ENCODE peak calls at places on chromosomes 6 and 20, in five cellular contexts. H is A549, T is GM12878, Z is IMR-90, J is HepG2. A is an unnamed sample.

GRCh38 chr6:166567107-166567506 is 19.4 kb downstream of the RAMACL start:
- DNase-seq in H (no peak), T (no peak), Z (peak), J (no peak), A (no peak)

GRCh38 chr6:34226066-34226465 is 10.6 kb upstream of the HMGA1 start:
- DNase-seq in H (no peak), T (no peak), Z (no peak), J (no peak), A (no peak)

GRCh38 chr6:81476881-81477280 is 275.6 kb downstream of the TENT5A start:
- DNase-seq in H (no peak), T (no peak), Z (peak), J (no peak), A (no peak)

GRCh38 chr6:130020106-130020851 is 1.9 kb downstream of the L3MBTL3 start:
- DNase-seq in H (peak), T (no peak), Z (no peak), J (no peak), A (peak)

GRCh38 chr20:64194269-64194668 is 30.0 kb downstream of the MYT1 start:
- DNase-seq in H (no peak), T (no peak), Z (no peak), J (no peak), A (no peak)

GRCh38 chr6:133886104-133886503 is 2.8 kb upstream of the TCF21 start:
- DNase-seq in H (no peak), T (no peak), Z (no peak), J (no peak), A (no peak)

GRCh38 chr6:55868910-55869479 is 6.4 kb downstream of the BMP5 start:
- DNase-seq in H (no peak), T (peak), Z (peak), J (no peak), A (no peak)

GRCh38 chr20:5973172-5973571 is 22.7 kb downstream of the MCM8 start:
- DNase-seq in H (peak), T (no peak), Z (peak), J (no peak), A (no peak)

GRCh38 chr6:34695729-34696188 is 808 bp downstream of the ILRUN start:
- DNase-seq in H (no peak), T (no peak), Z (no peak), J (no peak), A (no peak)

GRCh38 chr6:39339557-39340555 is 17.4 kb upstream of the KCNK16 start:
- DNase-seq in H (no peak), T (no peak), Z (no peak), J (no peak), A (no peak)

GRCh38 chr6:169024047-169024660 is 229.5 kb downstream of the THBS2 start:
- DNase-seq in H (no peak), T (no peak), Z (no peak), J (no peak), A (no peak)

GRCh38 chr20:62922451-62922921 is 3.8 kb downstream of the DIDO1 start:
- DNase-seq in H (no peak), T (no peak), Z (no peak), J (no peak), A (no peak)

GRCh38 chr6:52696418-52696817 is 25.5 kb downstream of the TMEM14A start:
- DNase-seq in H (no peak), T (no peak), Z (no peak), J (no peak), A (no peak)

GRCh38 chr6:54614499-54615195 is 231.9 kb upstream of the FAM83B start:
- DNase-seq in H (no peak), T (no peak), Z (no peak), J (no peak), A (no peak)

GRCh38 chr20:23585449-23585807 is 17.1 kb upstream of the CST9L start:
- DNase-seq in H (no peak), T (no peak), Z (no peak), J (no peak), A (no peak)

GRCh38 chr20:50286609-50287008 is 96.0 kb downstream of the CEBPB start:
- DNase-seq in H (peak), T (no peak), Z (peak), J (no peak), A (peak)

GRCh38 chr6:46815130-46815529 is 21.9 kb downstream of the MEP1A start:
- DNase-seq in H (no peak), T (no peak), Z (no peak), J (no peak), A (no peak)

GRCh38 chr6:141452354-141452686 is 680.4 kb upstream of the GJE1 start:
- DNase-seq in H (no peak), T (no peak), Z (no peak), J (no peak), A (no peak)

GRCh38 chr20:43825635-43826034 is 89.0 kb upstream of the TOX2 start:
- DNase-seq in H (no peak), T (peak), Z (no peak), J (no peak), A (no peak)

GRCh38 chr6:117288083-117288715 is 22.8 kb downstream of the VGLL2 start:
- DNase-seq in H (no peak), T (no peak), Z (no peak), J (no peak), A (no peak)

GRCh38 chr6:72037006-72037405 is 150.7 kb downstream of the RIMS1 start:
- DNase-seq in H (no peak), T (no peak), Z (no peak), J (no peak), A (no peak)

GRCh38 chr6:105301072-105301503 is 101.8 kb downstream of the PREP start:
- DNase-seq in H (no peak), T (no peak), Z (peak), J (no peak), A (no peak)

GRCh38 chr6:11434565-11435326 is 102.8 kb upstream of the TMEM170B start:
- DNase-seq in H (peak), T (no peak), Z (peak), J (peak), A (no peak)

GRCh38 chr6:43081043-43081442 is 4.9 kb downstream of the PTK7 start:
- DNase-seq in H (no peak), T (no peak), Z (no peak), J (no peak), A (no peak)

GRCh38 chr20:57934007-57934805 is 224.4 kb upstream of the PMEPA1 start:
- DNase-seq in H (no peak), T (no peak), Z (no peak), J (no peak), A (no peak)

GRCh38 chr20:2386516-2387179 is 5.9 kb downstream of the TGM6 start:
- DNase-seq in H (no peak), T (no peak), Z (peak), J (no peak), A (no peak)

GRCh38 chr6:26020291-26020982 is 57.8 kb downstream of the TRIM38 start:
- DNase-seq in H (peak), T (peak), Z (peak), J (no peak), A (peak)

GRCh38 chr6:90197854-90198496 is 98.7 kb downstream of the BACH2 start:
- DNase-seq in H (no peak), T (no peak), Z (peak), J (peak), A (no peak)

GRCh38 chr20:14896569-14896968 is 559.2 kb upstream of the FLRT3 start:
- DNase-seq in H (no peak), T (no peak), Z (no peak), J (no peak), A (no peak)

GRCh38 chr6:44674226-44675155 is 287.0 kb downstream of the CDC5L start:
- DNase-seq in H (no peak), T (no peak), Z (no peak), J (no peak), A (no peak)

GRCh38 chr6:15247750-15248450 is 2.0 kb downstream of the JARID2 start:
- DNase-seq in H (peak), T (no peak), Z (peak), J (peak), A (peak)

GRCh38 chr6:81842254-81842653 is 89.8 kb upstream of the TENT5A start:
- DNase-seq in H (no peak), T (no peak), Z (no peak), J (peak), A (no peak)

GRCh38 chr20:6506906-6507305 is 260.6 kb upstream of the BMP2 start:
- DNase-seq in H (no peak), T (no peak), Z (peak), J (no peak), A (no peak)

GRCh38 chr20:54173653-54174451 is at the start of gene CYP24A1:
- DNase-seq in H (peak), T (no peak), Z (no peak), J (peak), A (no peak)

DNA sequence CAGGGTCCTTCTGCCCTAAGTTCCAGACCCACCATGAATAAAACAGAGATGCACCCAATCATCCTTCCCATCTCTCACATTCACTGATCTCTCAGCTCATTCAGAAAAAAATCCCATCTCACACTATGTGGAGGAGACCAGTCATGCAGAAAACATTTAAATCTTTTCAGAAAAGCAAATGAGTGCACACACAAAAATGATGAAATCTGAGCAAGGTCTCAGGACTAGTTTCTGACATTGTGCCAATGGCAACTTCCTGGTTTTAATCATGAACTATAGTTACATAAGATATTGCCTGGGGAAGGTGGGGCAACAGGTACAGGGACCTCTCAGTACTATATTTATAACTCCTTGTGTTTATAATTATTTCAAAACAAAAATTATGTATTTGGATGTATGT is 71.9 kb upstream of the MAP3K4 start:
- DNase-seq in H (no peak), T (no peak), Z (peak), J (peak), A (no peak)
- TF ChIP-seq BHLHE40 in H (no peak), T (no peak), Z (no peak), J (no peak), A (no peak)

DNA sequence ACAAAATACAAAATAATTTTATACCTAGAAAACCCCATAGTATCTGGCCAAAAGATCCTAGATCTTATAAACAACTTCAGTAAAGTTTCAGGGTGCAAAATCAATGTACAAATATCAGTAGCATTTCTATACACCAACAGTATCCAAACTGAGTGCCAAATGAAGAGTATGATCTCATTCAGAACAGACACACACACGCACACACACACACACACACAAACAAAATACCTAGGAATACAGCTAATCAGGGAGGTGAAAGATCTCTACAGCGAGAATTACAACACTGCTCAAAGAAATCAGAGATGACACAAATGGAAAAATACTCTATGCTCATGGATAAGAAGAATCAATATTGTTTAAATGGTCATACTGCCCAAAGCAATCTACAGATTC is 49.2 kb downstream of the TOMM6 start:
- DNase-seq in H (no peak), T (no peak), Z (peak), J (no peak), A (no peak)
- TF ChIP-seq USF2 in H (no peak), T (no peak), Z (no peak), J (no peak), A (no peak)

DNA sequence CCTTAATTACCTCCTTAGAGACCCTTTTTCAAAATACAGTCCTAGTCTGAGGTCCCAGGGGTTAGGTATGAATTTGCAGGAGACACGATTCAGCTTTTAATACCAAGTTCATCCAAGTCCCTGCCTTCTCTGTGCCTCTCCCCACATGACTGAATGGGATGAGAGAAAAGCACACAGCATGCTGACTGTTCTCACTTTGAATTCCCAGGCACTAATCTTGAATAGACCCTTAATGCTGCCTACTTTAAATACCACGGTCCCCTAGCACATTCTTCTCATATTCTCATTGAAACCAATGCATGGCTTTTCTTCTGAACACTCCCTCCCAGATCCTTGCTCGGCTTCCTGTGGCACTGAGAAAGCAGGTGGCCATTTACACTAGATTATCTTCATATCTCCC is 30.1 kb upstream of the SCAF8 start:
- DNase-seq in H (no peak), T (no peak), Z (no peak), J (no peak), A (no peak)
- TF ChIP-seq BHLHE40 in H (no peak), T (no peak), Z (no peak), J (no peak), A (no peak)

GRCh38 chr6:22756365-22756764 is 187.0 kb downstream of the HDGFL1 start:
- DNase-seq in H (no peak), T (no peak), Z (peak), J (no peak), A (no peak)
- TF ChIP-seq USF2 in H (no peak), T (no peak), Z (no peak), J (no peak), A (no peak)

DNA sequence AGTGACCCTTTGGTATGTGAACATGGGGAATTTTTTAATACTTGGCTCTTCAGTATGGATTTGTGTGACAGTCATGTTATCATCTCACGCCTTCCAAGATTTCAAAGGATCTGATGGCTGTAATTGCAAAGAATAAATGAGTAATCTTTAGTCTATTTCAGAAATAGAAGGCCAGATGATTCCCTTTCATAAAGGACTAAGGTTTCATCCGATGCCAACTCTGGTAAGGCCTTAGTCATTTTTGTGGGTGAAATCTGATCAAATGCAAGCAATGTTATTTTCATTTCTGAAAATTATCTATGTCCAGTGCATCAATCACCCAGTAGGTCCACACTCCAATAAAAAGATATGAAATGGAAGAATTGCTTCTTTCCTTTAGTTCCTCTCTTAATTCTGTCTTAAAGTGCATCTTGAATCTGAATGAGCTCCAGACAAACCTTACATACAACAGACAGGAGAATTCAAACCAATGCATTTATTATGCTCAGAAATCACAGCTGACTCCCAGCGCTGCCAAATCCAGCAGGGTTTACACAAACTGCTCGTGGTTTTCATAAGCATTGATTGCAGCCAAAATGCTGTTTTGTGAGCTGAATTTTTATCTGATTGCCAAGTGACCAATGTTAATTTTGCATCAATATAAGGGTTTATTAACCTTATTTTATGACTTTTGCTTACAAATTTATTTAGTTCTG is 565.2 kb upstream of the MARCKS start:
- DNase-seq in H (no peak), T (no peak), Z (peak), J (no peak), A (no peak)
- TF ChIP-seq BHLHE40 in H (no peak), T (no peak), Z (no peak), J (no peak), A (no peak)